ENCODE peak calls at places on chromosomes 16 and 17, in ten cellular contexts. Y is BJ; A is heart right ventricle; I is esophagus muscularis mucosa; E is Peyer's patch; S is effector memory CD4-positive, alpha-beta T cell; R is esophagus squamous epithelium; X is GM12878; Q is OCI-LY7; N is PC-9. C is an unnamed sample.

GRCh38 chr17:8991514-8992285 is 26.2 kb upstream of the PIK3R5 start:
- DNase-seq in Y (no peak), A (peak; percentile 69), I (no peak), E (peak; percentile 88), S (peak; percentile 42), R (no peak), X (no peak), Q (peak; percentile 63), N (peak; percentile 61), C (peak; percentile 85)

GRCh38 chr17:38922538-38923291 is 2.7 kb upstream of the LASP1NB start:
- DNase-seq in Y (no peak), A (peak; percentile 91), I (peak; percentile 93), E (peak; percentile 76), S (no peak), R (no peak), X (no peak), Q (no peak), N (peak; percentile 38), C (peak; percentile 80)

GRCh38 chr17:8190506-8190905 is 526 bp upstream of the BORCS6 start:
- DNase-seq in Y (no peak), A (no peak), I (no peak), E (no peak), S (no peak), R (no peak), X (no peak), Q (no peak), N (no peak), C (no peak)

GRCh38 chr17:31900877-31901276 is 631 bp downstream of the UTP6 start:
- DNase-seq in Y (no peak), A (no peak), I (no peak), E (no peak), S (no peak), R (no peak), X (no peak), Q (peak; percentile 34), N (peak; percentile 3), C (no peak)

GRCh38 chr17:32941419-32942032 is 13.6 kb downstream of the TMEM98 start:
- DNase-seq in Y (no peak), A (no peak), I (no peak), E (no peak), S (no peak), R (no peak), X (no peak), Q (no peak), N (no peak), C (no peak)

GRCh38 chr16:89413811-89414585 is 76.4 kb downstream of the ANKRD11 start:
- DNase-seq in Y (no peak), A (no peak), I (no peak), E (no peak), S (no peak), R (no peak), X (no peak), Q (no peak), N (no peak), C (no peak)

GRCh38 chr16:3999479-3999868 is 116.8 kb downstream of the ADCY9 start:
- DNase-seq in Y (peak; percentile 31), A (peak; percentile 67), I (no peak), E (no peak), S (no peak), R (no peak), X (no peak), Q (no peak), N (no peak), C (peak; percentile 81)

GRCh38 chr17:71458322-71458721 is 662.5 kb upstream of the SOX9 start:
- DNase-seq in Y (no peak), A (no peak), I (no peak), E (no peak), S (no peak), R (no peak), X (no peak), Q (no peak), N (no peak), C (no peak)

GRCh38 chr16:14365200-14365851 is 264.7 kb downstream of the PARN start:
- DNase-seq in Y (no peak), A (no peak), I (no peak), E (no peak), S (no peak), R (no peak), X (no peak), Q (no peak), N (peak; percentile 28), C (no peak)

GRCh38 chr17:50949128-50950001 is 83.2 kb upstream of the TOB1 start:
- DNase-seq in Y (no peak), A (no peak), I (no peak), E (no peak), S (no peak), R (no peak), X (no peak), Q (no peak), N (no peak), C (peak; percentile 67)

GRCh38 chr17:73135774-73136173 is 29.0 kb upstream of the SSTR2 start:
- DNase-seq in Y (no peak), A (no peak), I (no peak), E (no peak), S (no peak), R (no peak), X (no peak), Q (no peak), N (no peak), C (no peak)

GRCh38 chr17:53724726-53725125 is 98.0 kb upstream of the KIF2B start:
- DNase-seq in Y (no peak), A (no peak), I (no peak), E (no peak), S (no peak), R (no peak), X (no peak), Q (no peak), N (no peak), C (no peak)

GRCh38 chr16:58426095-58426494 is 33.8 kb downstream of the GINS3 start:
- DNase-seq in Y (no peak), A (no peak), I (no peak), E (peak; percentile 55), S (no peak), R (no peak), X (peak; percentile 45), Q (peak; percentile 84), N (no peak), C (peak; percentile 66)

GRCh38 chr17:45902892-45903346 is 8.6 kb downstream of the MAPT start:
- DNase-seq in Y (no peak), A (no peak), I (no peak), E (no peak), S (no peak), R (no peak), X (no peak), Q (no peak), N (no peak), C (no peak)
- H3K4me3 ChIP-seq in Y (no peak overlapping the region), A (no peak overlapping the region), I (no peak overlapping the region), E (no peak overlapping the region), S (no peak overlapping the region), R (no peak overlapping the region), X (no peak overlapping the region), Q (no peak overlapping the region), N (no peak overlapping the region), C (no peak overlapping the region)

GRCh38 chr17:49600949-49601348 is 25.3 kb downstream of the NXPH3 start:
- DNase-seq in Y (no peak), A (no peak), I (no peak), E (no peak), S (no peak), R (no peak), X (no peak), Q (no peak), N (no peak), C (no peak)

GRCh38 chr17:49603238-49603637 is 27.6 kb downstream of the NXPH3 start:
- DNase-seq in Y (no peak), A (no peak), I (no peak), E (no peak), S (no peak), R (no peak), X (no peak), Q (no peak), N (no peak), C (no peak)

GRCh38 chr17:49603720-49604119 is 28.0 kb downstream of the NXPH3 start:
- DNase-seq in Y (no peak), A (no peak), I (no peak), E (no peak), S (no peak), R (no peak), X (no peak), Q (no peak), N (no peak), C (no peak)

GRCh38 chr17:49602783-49603182 is 27.1 kb downstream of the NXPH3 start:
- DNase-seq in Y (no peak), A (no peak), I (no peak), E (no peak), S (no peak), R (no peak), X (no peak), Q (no peak), N (no peak), C (no peak)

GRCh38 chr17:49604314-49604869 is 28.7 kb downstream of the NXPH3 start:
- DNase-seq in Y (no peak), A (no peak), I (no peak), E (no peak), S (no peak), R (no peak), X (no peak), Q (no peak), N (no peak), C (no peak)
- H3K36me3 ChIP-seq in Y (peaks cover 7% of the 10 kb centered on the region), A (peaks cover 94% of the 10 kb centered on the region), I (peaks cover 93% of the 10 kb centered on the region), E (no peaks in the 10 kb centered on the region), S (peaks cover 84% of the 10 kb centered on the region), R (peaks cover 10% of the 10 kb centered on the region), X (peaks cover 19% of the 10 kb centered on the region), Q (peaks cover 90% of the 10 kb centered on the region), N (peaks cover 30% of the 10 kb centered on the region), C (peaks cover 10% of the 10 kb centered on the region)

DNA sequence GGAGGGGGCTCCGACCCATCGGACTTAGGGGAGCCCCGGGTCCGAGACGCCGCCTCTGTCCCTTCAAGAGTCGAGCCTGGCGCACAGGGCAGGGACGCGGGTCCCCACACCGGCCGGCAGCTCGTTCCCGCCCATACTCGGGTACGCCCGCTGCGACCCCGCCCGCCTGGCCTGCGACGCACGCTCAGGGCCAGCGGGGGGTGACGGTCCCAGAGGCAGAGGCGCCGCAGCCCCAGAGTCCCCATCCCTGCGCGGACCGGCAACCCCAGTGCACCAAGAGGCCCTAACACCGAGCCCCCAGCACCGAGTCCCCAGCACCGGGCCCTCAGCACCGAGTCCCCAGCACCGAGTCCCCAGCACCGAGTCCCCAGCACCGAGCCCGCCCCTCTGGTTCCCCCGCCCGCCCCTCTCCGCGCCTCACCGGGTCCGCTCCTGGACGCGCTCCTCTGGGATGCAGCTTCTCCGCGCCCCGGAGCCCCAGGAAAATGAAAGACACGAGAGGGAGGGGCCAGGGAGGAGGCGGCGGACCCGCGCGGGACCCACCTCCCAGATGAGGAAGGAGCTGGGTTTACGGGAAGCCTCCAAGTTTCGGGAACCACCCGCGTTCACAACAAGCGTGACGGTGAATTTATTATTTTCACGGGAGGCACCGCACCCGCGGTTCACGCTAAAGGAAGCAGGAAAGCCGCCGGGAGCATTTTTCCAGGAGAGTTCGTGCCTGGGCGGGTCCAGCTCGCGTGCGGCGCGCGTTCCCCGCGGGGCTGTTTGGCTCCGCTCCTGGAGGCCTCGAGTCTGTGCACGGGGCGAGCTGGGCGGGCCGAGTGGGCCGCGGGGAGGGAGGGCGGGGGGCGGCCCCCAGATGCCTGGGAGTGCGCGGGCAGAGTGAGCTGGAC is at the start of gene SECTM1:
- DNase-seq in Y (no peak), A (peak; percentile 55), I (no peak), E (peak; percentile 73), S (no peak), R (no peak), X (no peak), Q (no peak), N (peak; percentile 29), C (peak; percentile 79)
- H3K4me3 ChIP-seq in Y (peak within 1 kb of the TSS; percentile 64), A (peak within 1 kb of the TSS; percentile 53), I (peak within 1 kb of the TSS; percentile 69), E (peak within 1 kb of the TSS; percentile 66), S (peak within 1 kb of the TSS; percentile 75), R (peak within 1 kb of the TSS; percentile 63), X (no peak within 1 kb of the TSS), Q (peak within 1 kb of the TSS; percentile 57), N (peak within 1 kb of the TSS; percentile 58), C (peak within 1 kb of the TSS; percentile 50)

GRCh38 chr16:50340578-50340977 is 28.2 kb downstream of the BRD7 start:
- DNase-seq in Y (no peak), A (no peak), I (no peak), E (no peak), S (no peak), R (no peak), X (no peak), Q (no peak), N (no peak), C (no peak)
- H3K36me3 ChIP-seq in Y (peaks cover 2% of the 10 kb centered on the region), A (peaks cover 59% of the 10 kb centered on the region), I (peaks cover 16% of the 10 kb centered on the region), E (no peaks in the 10 kb centered on the region), S (peaks cover 18% of the 10 kb centered on the region), R (no peaks in the 10 kb centered on the region), X (peaks cover 12% of the 10 kb centered on the region), Q (peaks cover 83% of the 10 kb centered on the region), N (peaks cover 34% of the 10 kb centered on the region), C (no peaks in the 10 kb centered on the region)